ENCODE peak calls at places on chromosomes 16 and 17, in nine cellular contexts. X is transverse colon, F is heart left ventricle, J is GM12878, P is tibial nerve, A is K562, U is uterus, M is ovary, S is IMR-90. G is an unnamed sample.
A peak's percentile ranks its signal among the peaks of the same experiment; 100 is the strongest.

GRCh38 chr16:15976225-15976812 is 26.9 kb downstream of the ABCC1 start:
- DNase-seq in M (no peak), J (no peak), U (no peak), X (no peak), S (no peak), A (no peak), P (no peak), F (no peak), G (no peak)

GRCh38 chr17:68355093-68355492 is 63.8 kb downstream of the ARSG start:
- DNase-seq in U (no peak), F (no peak), J (no peak), X (no peak), S (peak; percentile 65), A (no peak), M (no peak), P (no peak), G (no peak)

GRCh38 chr17:12512712-12513355 is 152.9 kb upstream of the MYOCD start:
- DNase-seq in J (no peak), U (no peak), A (no peak), M (no peak), P (no peak), S (peak; percentile 77), F (no peak), X (no peak), G (no peak)

GRCh38 chr17:69900829-69901228 is 174.2 kb upstream of the KCNJ16 start:
- DNase-seq in S (no peak), A (no peak), U (no peak), J (no peak), M (no peak), P (no peak), X (no peak), F (peak; percentile 57), G (no peak)

GRCh38 chr17:36149296-36149820 is 27.1 kb downstream of the TBC1D3B start:
- DNase-seq in A (no peak), P (peak; percentile 56), F (peak; percentile 44), X (no peak), U (peak; percentile 15), M (peak; percentile 28), S (peak; percentile 33), J (no peak), G (peak; percentile 55)

GRCh38 chr16:35431829-35432663 is 1972.6 kb downstream of the TP53TG3F start:
- DNase-seq in P (no peak), F (no peak), U (no peak), A (peak; percentile 55), J (no peak), S (no peak), M (no peak), X (no peak), G (peak; percentile 9)

GRCh38 chr16:72501739-72502653 is 330.0 kb upstream of the PMFBP1 start:
- DNase-seq in P (peak; percentile 69), S (peak; percentile 79), F (peak; percentile 30), A (peak; percentile 47), X (peak; percentile 53), U (no peak), M (peak; percentile 8), J (peak; percentile 42), G (peak; percentile 65)

GRCh38 chr17:77827461-77827968 is 131.0 kb upstream of the TNRC6C start:
- DNase-seq in F (no peak), X (no peak), J (no peak), P (no peak), U (no peak), S (no peak), M (no peak), A (no peak), G (no peak)

DNA sequence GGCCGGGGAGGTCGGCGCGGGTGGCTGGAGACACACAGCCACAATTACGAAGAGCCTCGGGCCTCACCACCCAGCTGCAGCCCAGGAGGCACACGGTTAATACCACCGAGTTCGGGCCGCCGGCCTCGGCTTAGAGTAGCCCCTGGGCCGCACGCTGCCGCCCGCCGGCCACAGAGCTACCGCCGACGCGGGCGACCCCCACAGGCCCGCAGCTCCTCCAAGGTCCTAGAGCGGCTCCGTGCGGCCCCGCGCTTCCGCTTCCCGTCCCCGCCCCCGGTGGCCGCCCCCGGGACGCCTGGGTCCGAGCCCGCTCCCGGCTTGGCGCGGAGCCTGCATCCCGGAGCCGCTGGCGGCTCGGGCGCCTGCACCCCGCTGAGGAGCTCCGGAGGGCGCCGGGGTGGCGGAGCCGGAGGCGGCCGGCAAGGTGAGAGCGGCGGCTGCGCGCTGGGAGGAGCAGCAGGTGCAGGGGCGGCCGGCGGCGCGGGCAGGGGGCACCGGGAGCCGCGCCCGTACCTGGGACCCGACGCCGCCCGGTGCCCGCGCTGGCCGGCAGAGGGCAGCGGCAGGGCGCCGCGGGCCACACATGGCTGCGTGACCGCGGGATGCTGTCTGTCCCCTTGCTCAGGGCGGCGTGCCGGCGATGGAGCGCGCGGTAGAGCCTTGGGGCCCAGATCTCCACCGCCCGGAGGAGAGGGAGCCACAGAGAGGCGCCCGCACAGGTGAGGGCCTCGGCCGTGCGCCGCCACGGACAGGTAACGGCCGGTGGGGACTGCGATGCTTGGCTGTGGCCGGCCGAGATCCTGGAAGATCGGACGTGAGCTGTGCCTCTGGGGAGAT is at the start of gene ZNF48:
- DNase-seq in J (no peak), X (peak; percentile 89), F (peak; percentile 94), S (peak; percentile 90), A (peak; percentile 92), U (peak; percentile 82), P (peak; percentile 59), M (peak; percentile 82), G (peak; percentile 87)
- TF ChIP-seq POLR2A in J (peak; percentile 74), X (peak; percentile 12), F (no peak), S (no peak), A (peak; percentile 68), U (peak; percentile 54), P (no peak), M (no peak), G (no peak)

GRCh38 chr16:88955906-88956305 is 21.1 kb downstream of the CBFA2T3 start:
- DNase-seq in P (no peak), F (no peak), A (no peak), S (no peak), X (no peak), M (no peak), J (no peak), U (no peak), G (no peak)

GRCh38 chr16:88959022-88959421 is 18.0 kb downstream of the CBFA2T3 start:
- DNase-seq in A (no peak), F (peak; percentile 19), M (no peak), P (no peak), J (no peak), U (no peak), S (no peak), X (no peak), G (no peak)

GRCh38 chr16:88957887-88958577 is 19.0 kb downstream of the CBFA2T3 start:
- DNase-seq in A (no peak), M (no peak), U (no peak), J (no peak), F (peak; percentile 58), X (no peak), S (no peak), P (no peak), G (no peak)

GRCh38 chr16:88957456-88957767 is 19.6 kb downstream of the CBFA2T3 start:
- DNase-seq in S (no peak), J (no peak), F (no peak), U (no peak), M (no peak), P (no peak), A (no peak), X (no peak), G (no peak)

GRCh38 chr16:88956546-88957455 is 20.2 kb downstream of the CBFA2T3 start:
- DNase-seq in S (no peak), F (peak; percentile 24), J (no peak), A (no peak), X (no peak), M (no peak), P (no peak), U (no peak), G (no peak)
- TF ChIP-seq POLR2A in S (no peak), F (no peak), J (no peak), A (peak; percentile 22), X (no peak), M (no peak), P (no peak), U (no peak), G (no peak)

GRCh38 chr16:89490386-89491237 is at the start of gene ANKRD11:
- DNase-seq in X (peak; percentile 99), P (peak; percentile 95), F (peak; percentile 100), U (peak; percentile 99), S (peak; percentile 100), J (peak; percentile 99), A (peak; percentile 99), M (peak; percentile 99), G (peak; percentile 100)
- TF ChIP-seq POLR2A in X (peak; percentile 88), P (peak; percentile 82), F (peak; percentile 63), U (peak; percentile 82), S (peak; percentile 95), J (peak; percentile 86), A (peak; percentile 78), M (peak; percentile 91), G (peak; percentile 95)

DNA sequence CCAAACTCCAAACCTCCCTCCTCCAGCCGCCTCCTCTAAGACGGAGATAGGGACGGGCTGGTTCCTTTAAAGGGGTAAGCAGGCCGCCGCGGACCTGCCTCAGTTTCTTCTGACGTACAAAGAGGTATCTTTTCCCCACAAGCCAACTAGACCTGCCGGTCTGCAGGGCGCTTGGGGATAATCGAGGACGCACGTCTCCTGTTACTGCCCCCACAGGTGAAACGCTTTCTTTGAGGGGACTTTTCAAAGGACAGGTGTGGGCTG is 25.1 kb upstream of the RFFL start:
- DNase-seq in X (peak; percentile 65), A (peak; percentile 23), M (no peak), S (no peak), J (no peak), U (peak; percentile 35), P (peak; percentile 11), F (no peak), G (peak; percentile 78)
- TF ChIP-seq POLR2A in X (no peak), A (no peak), M (no peak), S (no peak), J (peak; percentile 81), U (no peak), P (no peak), F (no peak), G (no peak)

G was measured in erythroblast.